ENCODE peak calls at places on chromosomes 3 and 15, in five cellular contexts. One of them, this sample, is unnamed.

GRCh38 chr3:63290686-63291085 is 12.6 kb downstream of the SYNPR start:
- DNase-seq in activated CD4-positive, alpha-beta T cell treated with anti-CD3 and anti-CD28 coated beads, Interleukin-2, amount 10 ng/mL, durations not matched to agents 24 days and 14 days: no peak
- DNase-seq in midbrain: no peak
- DNase-seq in fibroblast of pulmonary artery: no peak
- DNase-seq in renal cortical epithelial cell: no peak
- DNase-seq in this sample: peak; percentile 51

GRCh38 chr3:184016820-184017671 is 638 bp downstream of the ABCC5 start:
- DNase-seq in activated CD4-positive, alpha-beta T cell treated with anti-CD3 and anti-CD28 coated beads, Interleukin-2, amount 10 ng/mL, durations not matched to agents 24 days and 14 days: peak; percentile 91
- DNase-seq in midbrain: peak; percentile 70
- DNase-seq in fibroblast of pulmonary artery: peak; percentile 58
- DNase-seq in renal cortical epithelial cell: no peak
- DNase-seq in this sample: peak; percentile 84

GRCh38 chr15:49320337-49320736 is 102.7 kb upstream of the FGF7 start:
- DNase-seq in activated CD4-positive, alpha-beta T cell treated with anti-CD3 and anti-CD28 coated beads, Interleukin-2, amount 10 ng/mL, durations not matched to agents 24 days and 14 days: no peak
- DNase-seq in midbrain: no peak
- DNase-seq in fibroblast of pulmonary artery: no peak
- DNase-seq in renal cortical epithelial cell: no peak
- DNase-seq in this sample: no peak

GRCh38 chr3:107367353-107367752 is 9.9 kb upstream of the CCDC54 start:
- DNase-seq in activated CD4-positive, alpha-beta T cell treated with anti-CD3 and anti-CD28 coated beads, Interleukin-2, amount 10 ng/mL, durations not matched to agents 24 days and 14 days: no peak
- DNase-seq in midbrain: no peak
- DNase-seq in fibroblast of pulmonary artery: peak; percentile 78
- DNase-seq in renal cortical epithelial cell: peak; percentile 74
- DNase-seq in this sample: no peak

GRCh38 chr3:116067275-116067674 is 378.0 kb downstream of the LSAMP start:
- DNase-seq in activated CD4-positive, alpha-beta T cell treated with anti-CD3 and anti-CD28 coated beads, Interleukin-2, amount 10 ng/mL, durations not matched to agents 24 days and 14 days: no peak
- DNase-seq in midbrain: no peak
- DNase-seq in fibroblast of pulmonary artery: no peak
- DNase-seq in renal cortical epithelial cell: no peak
- DNase-seq in this sample: peak; percentile 18

GRCh38 chr3:33884204-33884561 is 85.8 kb downstream of the PDCD6IP start:
- DNase-seq in activated CD4-positive, alpha-beta T cell treated with anti-CD3 and anti-CD28 coated beads, Interleukin-2, amount 10 ng/mL, durations not matched to agents 24 days and 14 days: peak; percentile 56
- DNase-seq in midbrain: no peak
- DNase-seq in fibroblast of pulmonary artery: peak; percentile 39
- DNase-seq in renal cortical epithelial cell: peak; percentile 62
- DNase-seq in this sample: peak; percentile 69

GRCh38 chr15:66098019-66098363 is 155.6 kb downstream of the MEGF11 start:
- DNase-seq in activated CD4-positive, alpha-beta T cell treated with anti-CD3 and anti-CD28 coated beads, Interleukin-2, amount 10 ng/mL, durations not matched to agents 24 days and 14 days: no peak
- DNase-seq in midbrain: no peak
- DNase-seq in fibroblast of pulmonary artery: no peak
- DNase-seq in renal cortical epithelial cell: no peak
- DNase-seq in this sample: peak; percentile 78

GRCh38 chr3:159839561-159840379 is 148.9 kb upstream of the IL12A start:
- DNase-seq in activated CD4-positive, alpha-beta T cell treated with anti-CD3 and anti-CD28 coated beads, Interleukin-2, amount 10 ng/mL, durations not matched to agents 24 days and 14 days: no peak
- DNase-seq in midbrain: peak; percentile 92
- DNase-seq in fibroblast of pulmonary artery: no peak
- DNase-seq in renal cortical epithelial cell: peak; percentile 36
- DNase-seq in this sample: peak; percentile 83

GRCh38 chr3:171890398-171890797 is 47.2 kb downstream of the TMEM212 start:
- DNase-seq in activated CD4-positive, alpha-beta T cell treated with anti-CD3 and anti-CD28 coated beads, Interleukin-2, amount 10 ng/mL, durations not matched to agents 24 days and 14 days: no peak
- DNase-seq in midbrain: no peak
- DNase-seq in fibroblast of pulmonary artery: no peak
- DNase-seq in renal cortical epithelial cell: peak; percentile 58
- DNase-seq in this sample: no peak

GRCh38 chr3:107971181-107971580 is 119.7 kb downstream of the CD47 start:
- DNase-seq in activated CD4-positive, alpha-beta T cell treated with anti-CD3 and anti-CD28 coated beads, Interleukin-2, amount 10 ng/mL, durations not matched to agents 24 days and 14 days: no peak
- DNase-seq in midbrain: no peak
- DNase-seq in fibroblast of pulmonary artery: no peak
- DNase-seq in renal cortical epithelial cell: no peak
- DNase-seq in this sample: no peak

GRCh38 chr3:27720029-27720518 is 2.0 kb downstream of the EOMES start:
- DNase-seq in activated CD4-positive, alpha-beta T cell treated with anti-CD3 and anti-CD28 coated beads, Interleukin-2, amount 10 ng/mL, durations not matched to agents 24 days and 14 days: no peak
- DNase-seq in midbrain: no peak
- DNase-seq in fibroblast of pulmonary artery: no peak
- DNase-seq in renal cortical epithelial cell: no peak
- DNase-seq in this sample: no peak

GRCh38 chr3:157859541-157859940 is 246.7 kb downstream of the SHOX2 start:
- DNase-seq in activated CD4-positive, alpha-beta T cell treated with anti-CD3 and anti-CD28 coated beads, Interleukin-2, amount 10 ng/mL, durations not matched to agents 24 days and 14 days: no peak
- DNase-seq in midbrain: no peak
- DNase-seq in fibroblast of pulmonary artery: no peak
- DNase-seq in renal cortical epithelial cell: no peak
- DNase-seq in this sample: no peak

GRCh38 chr15:74251187-74251811 is 15.2 kb downstream of the CCDC33 start:
- DNase-seq in activated CD4-positive, alpha-beta T cell treated with anti-CD3 and anti-CD28 coated beads, Interleukin-2, amount 10 ng/mL, durations not matched to agents 24 days and 14 days: no peak
- DNase-seq in midbrain: peak; percentile 82
- DNase-seq in fibroblast of pulmonary artery: no peak
- DNase-seq in renal cortical epithelial cell: no peak
- DNase-seq in this sample: peak; percentile 91

GRCh38 chr3:13963137-13963886 is 83.4 kb upstream of the WNT7A start:
- DNase-seq in activated CD4-positive, alpha-beta T cell treated with anti-CD3 and anti-CD28 coated beads, Interleukin-2, amount 10 ng/mL, durations not matched to agents 24 days and 14 days: no peak
- DNase-seq in midbrain: no peak
- DNase-seq in fibroblast of pulmonary artery: no peak
- DNase-seq in renal cortical epithelial cell: peak; percentile 6
- DNase-seq in this sample: no peak

GRCh38 chr15:85773249-85773648 is 21.5 kb downstream of the KLHL25 start:
- DNase-seq in activated CD4-positive, alpha-beta T cell treated with anti-CD3 and anti-CD28 coated beads, Interleukin-2, amount 10 ng/mL, durations not matched to agents 24 days and 14 days: no peak
- DNase-seq in midbrain: no peak
- DNase-seq in fibroblast of pulmonary artery: no peak
- DNase-seq in renal cortical epithelial cell: no peak
- DNase-seq in this sample: no peak

GRCh38 chr15:61702224-61703120 is 357.8 kb downstream of the VPS13C start:
- DNase-seq in activated CD4-positive, alpha-beta T cell treated with anti-CD3 and anti-CD28 coated beads, Interleukin-2, amount 10 ng/mL, durations not matched to agents 24 days and 14 days: no peak
- DNase-seq in midbrain: peak; percentile 12
- DNase-seq in fibroblast of pulmonary artery: no peak
- DNase-seq in renal cortical epithelial cell: no peak
- DNase-seq in this sample: no peak

GRCh38 chr15:70559223-70559823 is 204.0 kb downstream of the UACA start:
- DNase-seq in activated CD4-positive, alpha-beta T cell treated with anti-CD3 and anti-CD28 coated beads, Interleukin-2, amount 10 ng/mL, durations not matched to agents 24 days and 14 days: peak; percentile 90
- DNase-seq in midbrain: no peak
- DNase-seq in fibroblast of pulmonary artery: peak; percentile 53
- DNase-seq in renal cortical epithelial cell: peak; percentile 49
- DNase-seq in this sample: no peak

GRCh38 chr15:59169337-59169736 is 37.3 kb upstream of the LDHAL6B start:
- DNase-seq in activated CD4-positive, alpha-beta T cell treated with anti-CD3 and anti-CD28 coated beads, Interleukin-2, amount 10 ng/mL, durations not matched to agents 24 days and 14 days: no peak
- DNase-seq in midbrain: no peak
- DNase-seq in fibroblast of pulmonary artery: peak; percentile 86
- DNase-seq in renal cortical epithelial cell: peak; percentile 97
- DNase-seq in this sample: no peak

GRCh38 chr3:45664558-45664957 is 24.6 kb upstream of the SACM1L start:
- DNase-seq in activated CD4-positive, alpha-beta T cell treated with anti-CD3 and anti-CD28 coated beads, Interleukin-2, amount 10 ng/mL, durations not matched to agents 24 days and 14 days: peak; percentile 92
- DNase-seq in midbrain: no peak
- DNase-seq in fibroblast of pulmonary artery: no peak
- DNase-seq in renal cortical epithelial cell: no peak
- DNase-seq in this sample: no peak

GRCh38 chr3:148958681-148959080 is 32.7 kb upstream of the GYG1 start:
- DNase-seq in activated CD4-positive, alpha-beta T cell treated with anti-CD3 and anti-CD28 coated beads, Interleukin-2, amount 10 ng/mL, durations not matched to agents 24 days and 14 days: no peak
- DNase-seq in midbrain: no peak
- DNase-seq in fibroblast of pulmonary artery: no peak
- DNase-seq in renal cortical epithelial cell: no peak
- DNase-seq in this sample: no peak

This sample was measured in cerebellum.